ENCODE peak calls at places on chromosomes 13 and 19, in eight cellular contexts. J is activated CD4-positive, alpha-beta memory T cell treated with anti-CD3 and anti-CD28 coated beads, Interleukin-2, amount 10 ng/mL, durations not matched to agents 7 days and 5 days; E is SW480; W is AG09319; L is NCI-H82; B is EL; I is neural progenitor cell; U is left cardiac atrium. P is an unnamed sample.

GRCh38 chr19:15431396-15432017 is 12.7 kb upstream of the AKAP8L start:
- DNase-seq in L (no peak), J (no peak), E (no peak), U (no peak), B (no peak), I (peak), W (no peak), P (no peak)

GRCh38 chr13:33445476-33445875 is 159.9 kb upstream of the STARD13 start:
- DNase-seq in B (no peak), W (no peak), U (no peak), I (no peak), J (no peak), L (no peak), E (no peak), P (no peak)

GRCh38 chr19:14686411-14686810 is 3.4 kb upstream of the ZNF333 start:
- DNase-seq in I (peak), L (peak), J (peak), W (no peak), E (peak), B (no peak), U (no peak), P (no peak)

GRCh38 chr13:113749507-113749906 is 9.5 kb upstream of the TMEM255B start:
- DNase-seq in B (no peak), E (no peak), J (no peak), W (no peak), L (no peak), U (no peak), I (no peak), P (no peak)

GRCh38 chr13:78247362-78247761 is 328.7 kb upstream of the EDNRB start:
- DNase-seq in B (no peak), W (no peak), I (no peak), E (no peak), U (no peak), J (no peak), L (no peak), P (no peak)

GRCh38 chr13:100214886-100215285 is 126.0 kb downstream of the PCCA start:
- DNase-seq in J (no peak), I (no peak), U (no peak), B (peak), W (no peak), L (no peak), E (no peak), P (peak)

GRCh38 chr13:82654851-82655517 is 1227.3 kb downstream of the SLITRK1 start:
- DNase-seq in U (peak), E (no peak), L (no peak), W (peak), B (peak), J (no peak), I (no peak), P (no peak)

GRCh38 chr13:25768726-25769270 is 283.0 kb downstream of the SHISA2 start:
- DNase-seq in B (no peak), L (no peak), U (no peak), W (no peak), I (no peak), J (no peak), E (no peak), P (no peak)

GRCh38 chr13:48232420-48233096 is 448 bp upstream of the ITM2B start:
- DNase-seq in I (peak), J (no peak), W (no peak), E (peak), B (no peak), U (no peak), L (no peak), P (no peak)

GRCh38 chr19:5451494-5451893 is 3.7 kb upstream of the ZNRF4 start:
- DNase-seq in I (no peak), L (no peak), B (no peak), U (no peak), W (no peak), E (no peak), J (no peak), P (no peak)